ENCODE peak calls at places on chromosomes 11 and 22, in five cellular contexts. P is HCT116, T is SK-N-SH, N is K562, I is H1. K is an unnamed sample.

GRCh38 chr22:39686776-39687525 is 116.4 kb downstream of the CACNA1I start:
- DNase-seq in T (no peak), N (no peak), I (no peak), P (no peak), K (no peak)

GRCh38 chr22:37428649-37429586 is 1.6 kb upstream of the ELFN2 start:
- DNase-seq in T (peak), I (peak), N (peak), P (peak), K (peak)

GRCh38 chr11:18703001-18703763 is 4.6 kb downstream of the TMEM86A start:
- DNase-seq in I (no peak), N (no peak), T (no peak), P (no peak), K (no peak)

GRCh38 chr22:37931893-37932389 is 21.5 kb downstream of the C22orf23 start:
- DNase-seq in T (no peak), I (no peak), P (no peak), N (no peak), K (no peak)

GRCh38 chr22:42721045-42721434 is 370 bp upstream of the A4GALT start:
- DNase-seq in N (no peak), I (no peak), T (no peak), P (no peak), K (no peak)

GRCh38 chr22:25497269-25497668 is 67.2 kb upstream of the GRK3 start:
- DNase-seq in T (no peak), N (no peak), I (no peak), P (no peak), K (no peak)

GRCh38 chr11:109424893-109425292 is 2.9 kb downstream of the C11orf87 start:
- DNase-seq in T (no peak), P (no peak), N (peak), I (peak), K (peak)

GRCh38 chr11:30326911-30327310 is 4.0 kb downstream of the ARL14EP start:
- DNase-seq in I (no peak), T (no peak), P (no peak), N (no peak), K (no peak)

GRCh38 chr11:10255388-10256125 is 38.5 kb downstream of the SBF2 start:
- DNase-seq in T (no peak), P (no peak), N (no peak), I (no peak), K (no peak)

GRCh38 chr11:13726456-13726855 is 58.0 kb downstream of the FAR1 start:
- DNase-seq in T (no peak), P (no peak), I (no peak), N (no peak), K (no peak)

GRCh38 chr22:24109649-24110048 is 71.6 kb upstream of the SUSD2 start:
- DNase-seq in N (no peak), T (no peak), I (no peak), P (no peak), K (no peak)

GRCh38 chr11:10329935-10330334 is 25.1 kb downstream of the ADM start:
- DNase-seq in I (no peak), P (no peak), N (no peak), T (no peak), K (no peak)

GRCh38 chr11:119310682-119311052 is 6.3 kb downstream of the MCAM start:
- DNase-seq in N (no peak), I (no peak), T (no peak), P (no peak), K (no peak)

DNA sequence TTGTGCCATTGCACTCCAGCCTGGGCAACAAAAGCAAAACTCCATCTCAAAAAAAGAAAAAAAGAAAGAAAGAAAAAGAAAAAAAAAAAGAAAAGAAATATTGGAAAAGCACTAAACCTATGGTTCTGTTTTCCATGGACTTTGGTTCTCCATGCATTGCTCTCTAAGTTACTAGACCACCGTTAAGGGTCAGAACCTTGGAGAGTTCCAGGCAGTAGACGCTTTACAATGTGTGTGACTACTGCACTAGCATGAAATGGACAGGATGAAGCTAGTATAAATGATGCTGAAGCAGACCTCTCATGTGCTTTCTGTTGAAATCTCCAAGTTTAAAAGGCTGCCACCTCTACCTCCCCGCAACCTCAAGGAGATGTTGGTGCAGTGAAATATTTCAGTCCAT is 63.5 kb downstream of the SIK2 start:
- DNase-seq in N (peak), T (no peak), P (no peak), I (no peak), K (peak)
- TF ChIP-seq JUND in N (no peak), T (no peak), P (no peak), I (no peak), K (no peak)

DNA sequence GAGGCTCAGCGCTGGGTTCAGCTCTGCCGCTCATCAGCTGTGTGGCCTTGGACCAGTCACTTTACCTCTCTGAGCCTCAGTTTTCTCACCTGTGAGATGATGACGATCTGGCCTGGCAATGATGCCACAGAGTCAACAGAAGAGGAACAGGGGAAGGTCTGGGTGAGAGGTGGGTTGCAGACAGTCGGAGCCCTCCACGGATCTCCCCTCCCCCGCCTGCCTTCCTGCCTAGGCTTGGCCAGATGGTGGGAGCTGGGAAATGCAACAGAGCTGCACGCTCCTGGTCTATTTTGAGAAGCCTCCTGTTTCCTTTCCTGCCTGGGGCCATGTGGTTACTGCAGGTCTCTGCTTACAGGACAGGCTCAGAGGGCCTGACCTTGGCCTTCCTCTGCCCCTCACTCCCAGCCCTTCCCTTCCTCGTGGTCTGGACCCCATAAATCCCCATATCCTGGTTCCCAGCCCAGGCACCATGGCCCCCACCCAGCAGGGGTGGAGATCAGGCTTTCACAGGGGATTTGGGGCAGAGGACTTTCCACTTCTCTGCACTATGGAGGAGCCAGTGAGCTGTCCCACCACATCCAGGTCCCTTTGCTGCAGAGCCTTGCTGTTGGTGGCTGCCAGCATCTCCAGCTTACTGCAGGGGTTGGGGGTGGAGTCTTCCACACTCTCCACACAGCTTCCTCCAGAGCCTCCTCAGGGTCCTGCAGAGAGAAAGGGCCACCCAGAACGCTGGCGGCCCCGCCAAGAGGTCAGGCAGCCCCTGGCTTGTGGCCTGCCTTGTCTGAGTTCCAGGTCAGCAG is 46.9 kb downstream of the C11orf96 start:
- DNase-seq in N (no peak), T (peak), P (no peak), I (no peak), K (no peak)
- TF ChIP-seq JUND in N (no peak), T (no peak), P (no peak), I (no peak), K (no peak)

DNA sequence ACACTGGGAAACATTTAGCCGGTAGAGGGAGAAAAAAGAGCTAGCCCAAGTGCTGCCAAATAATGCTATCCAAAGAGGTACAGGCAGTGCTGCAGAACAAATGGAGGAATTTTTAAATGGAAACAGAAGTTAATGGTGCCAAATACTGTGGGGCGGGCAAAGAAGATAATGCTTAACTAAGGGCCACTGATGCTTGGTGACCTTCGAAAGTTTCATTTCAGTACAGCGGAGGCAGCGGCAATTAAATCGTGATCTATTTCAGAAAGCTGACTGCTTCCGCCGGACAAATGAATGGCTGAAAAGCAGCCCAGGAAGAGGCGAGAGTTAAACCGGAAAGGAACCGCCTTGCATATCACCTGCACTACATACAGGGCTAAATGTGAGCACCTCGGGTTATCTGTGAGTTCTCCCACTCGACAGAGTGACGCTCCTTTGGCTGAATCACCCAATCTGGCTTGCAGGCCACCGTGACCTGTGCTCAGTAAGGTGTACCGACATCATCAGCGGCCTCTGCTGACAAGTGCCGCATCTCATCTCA is 42.1 kb downstream of the CADM1 start:
- DNase-seq in T (no peak), I (no peak), P (no peak), N (no peak), K (no peak)
- TF ChIP-seq JUND in T (no peak), I (no peak), P (no peak), N (no peak), K (no peak)

GRCh38 chr11:68049509-68050370 is 10.9 kb downstream of the TCIRG1 start:
- DNase-seq in P (no peak), I (no peak), N (no peak), T (peak), K (no peak)

GRCh38 chr11:68044898-68045351 is 6.1 kb downstream of the TCIRG1 start:
- DNase-seq in T (peak), I (no peak), N (no peak), P (no peak), K (no peak)

GRCh38 chr11:68045900-68046299 is 7.1 kb downstream of the TCIRG1 start:
- DNase-seq in I (no peak), T (no peak), N (no peak), P (no peak), K (no peak)

GRCh38 chr11:68048681-68049508 is 10.1 kb downstream of the TCIRG1 start:
- DNase-seq in I (no peak), N (no peak), T (no peak), P (no peak), K (no peak)

DNA sequence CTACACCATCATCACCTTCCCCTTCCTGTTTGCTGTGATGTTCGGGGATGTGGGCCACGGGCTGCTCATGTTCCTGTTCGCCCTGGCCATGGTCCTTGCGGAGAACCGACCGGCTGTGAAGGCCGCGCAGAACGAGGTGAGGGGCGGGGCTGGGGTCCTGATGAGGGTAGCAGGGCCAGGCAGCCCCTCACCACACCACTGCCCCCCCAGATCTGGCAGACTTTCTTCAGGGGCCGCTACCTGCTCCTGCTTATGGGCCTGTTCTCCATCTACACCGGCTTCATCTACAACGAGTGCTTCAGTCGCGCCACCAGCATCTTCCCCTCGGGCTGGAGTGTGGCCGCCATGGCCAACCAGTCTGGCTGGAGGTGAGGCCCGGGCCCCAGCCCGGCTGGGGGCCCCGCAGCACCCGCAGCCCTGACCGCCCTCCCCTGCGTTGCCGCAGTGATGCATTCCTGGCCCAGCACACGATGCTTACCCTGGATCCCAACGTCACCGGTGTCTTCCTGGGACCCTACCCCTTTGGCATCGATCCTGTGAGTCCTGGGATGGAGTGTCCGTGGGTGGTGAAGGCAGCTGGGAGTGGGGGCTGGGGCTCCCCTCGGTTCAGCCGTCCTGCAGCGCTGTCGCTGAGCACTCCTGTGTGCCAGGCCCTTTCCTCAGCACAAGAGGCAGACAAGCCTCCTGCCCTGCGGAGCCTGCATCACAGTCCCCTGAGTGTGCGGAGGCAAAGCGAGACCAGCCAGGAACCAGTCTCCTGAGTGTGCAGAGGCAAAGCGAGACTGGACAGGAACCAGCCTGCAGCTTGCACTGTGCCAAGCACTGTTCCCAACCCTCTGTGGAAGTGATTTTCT is 8.8 kb downstream of the TCIRG1 start:
- DNase-seq in T (no peak), I (no peak), N (no peak), P (no peak), K (no peak)
- TF ChIP-seq JUND in T (no peak), I (no peak), N (no peak), P (no peak), K (no peak)

K was measured in T47D.